ENCODE peak calls at places on chromosomes 2 and 18, in six cellular contexts. One of them, this sample, is unnamed.

GRCh38 chr18:63206433-63207153 is 113.0 kb downstream of the BCL2 start:
- DNase-seq in mammary epithelial cell: no peak
- DNase-seq in mucosa of gallbladder: no peak
- DNase-seq in upper lobe of right lung: no peak
- DNase-seq in stimulated activated CD4-positive, alpha-beta T cell treated with anti-CD3 and anti-CD28 coated beads, Interleukin-4, amount 100 ng/mL, for 48 hours: no peak
- DNase-seq in WTC11: no peak
- DNase-seq in this sample: peak

GRCh38 chr2:137987011-137987410 is 22.7 kb downstream of the HNMT start:
- DNase-seq in WTC11: no peak
- DNase-seq in stimulated activated CD4-positive, alpha-beta T cell treated with anti-CD3 and anti-CD28 coated beads, Interleukin-4, amount 100 ng/mL, for 48 hours: no peak
- DNase-seq in mucosa of gallbladder: no peak
- DNase-seq in upper lobe of right lung: no peak
- DNase-seq in mammary epithelial cell: no peak
- DNase-seq in this sample: no peak

GRCh38 chr2:43052204-43052943 is 174.0 kb downstream of the ZFP36L2 start:
- DNase-seq in WTC11: no peak
- DNase-seq in upper lobe of right lung: peak
- DNase-seq in mammary epithelial cell: peak
- DNase-seq in mucosa of gallbladder: no peak
- DNase-seq in stimulated activated CD4-positive, alpha-beta T cell treated with anti-CD3 and anti-CD28 coated beads, Interleukin-4, amount 100 ng/mL, for 48 hours: no peak
- DNase-seq in this sample: no peak

GRCh38 chr18:42196651-42197050 is 241.6 kb downstream of the PIK3C3 start:
- DNase-seq in mammary epithelial cell: peak
- DNase-seq in stimulated activated CD4-positive, alpha-beta T cell treated with anti-CD3 and anti-CD28 coated beads, Interleukin-4, amount 100 ng/mL, for 48 hours: no peak
- DNase-seq in mucosa of gallbladder: no peak
- DNase-seq in upper lobe of right lung: no peak
- DNase-seq in WTC11: no peak
- DNase-seq in this sample: no peak

GRCh38 chr2:220114443-220114842 is 487.0 kb downstream of the SLC4A3 start:
- DNase-seq in WTC11: no peak
- DNase-seq in mucosa of gallbladder: no peak
- DNase-seq in stimulated activated CD4-positive, alpha-beta T cell treated with anti-CD3 and anti-CD28 coated beads, Interleukin-4, amount 100 ng/mL, for 48 hours: no peak
- DNase-seq in upper lobe of right lung: no peak
- DNase-seq in mammary epithelial cell: no peak
- DNase-seq in this sample: no peak

GRCh38 chr2:16325613-16326510 is 339.8 kb downstream of the CYRIA start:
- DNase-seq in mucosa of gallbladder: no peak
- DNase-seq in stimulated activated CD4-positive, alpha-beta T cell treated with anti-CD3 and anti-CD28 coated beads, Interleukin-4, amount 100 ng/mL, for 48 hours: no peak
- DNase-seq in WTC11: no peak
- DNase-seq in mammary epithelial cell: no peak
- DNase-seq in upper lobe of right lung: no peak
- DNase-seq in this sample: no peak

GRCh38 chr2:2771721-2772411 is 440.8 kb upstream of the MYT1L start:
- DNase-seq in stimulated activated CD4-positive, alpha-beta T cell treated with anti-CD3 and anti-CD28 coated beads, Interleukin-4, amount 100 ng/mL, for 48 hours: no peak
- DNase-seq in mucosa of gallbladder: no peak
- DNase-seq in WTC11: no peak
- DNase-seq in mammary epithelial cell: no peak
- DNase-seq in upper lobe of right lung: peak
- DNase-seq in this sample: no peak

GRCh38 chr2:173851256-173851655 is 113.9 kb downstream of the SP3 start:
- DNase-seq in mucosa of gallbladder: no peak
- DNase-seq in stimulated activated CD4-positive, alpha-beta T cell treated with anti-CD3 and anti-CD28 coated beads, Interleukin-4, amount 100 ng/mL, for 48 hours: no peak
- DNase-seq in upper lobe of right lung: no peak
- DNase-seq in WTC11: no peak
- DNase-seq in mammary epithelial cell: no peak
- DNase-seq in this sample: no peak